ENCODE peak calls at places on chromosomes 11 and 22, in eight cellular contexts. U, Y, E, R, T, X, W and B are unnamed samples.

GRCh38 chr11:612201-612960 is 3.4 kb downstream of the IRF7 start:
- DNase-seq in U (no peak), Y (peak; percentile 76), E (no peak), R (peak; percentile 57), T (no peak), X (no peak), W (peak; percentile 22), B (no peak)

GRCh38 chr11:63537293-63538101 is 889 bp downstream of the PLAAT4 start:
- DNase-seq in U (peak; percentile 83), Y (peak; percentile 86), E (no peak), R (no peak), T (peak; percentile 92), X (no peak), W (peak; percentile 4), B (peak; percentile 79)

GRCh38 chr22:43448048-43448447 is 36.2 kb downstream of the MPPED1 start:
- DNase-seq in U (no peak), Y (no peak), E (no peak), R (no peak), T (no peak), X (no peak), W (no peak), B (no peak)

GRCh38 chr11:34387653-34388052 is 29.8 kb upstream of the ABTB2 start:
- DNase-seq in U (no peak), Y (no peak), E (no peak), R (no peak), T (no peak), X (no peak), W (no peak), B (no peak)

GRCh38 chr11:32817843-32818183 is 11.9 kb upstream of the PRRG4 start:
- DNase-seq in U (no peak), Y (no peak), E (no peak), R (no peak), T (no peak), X (no peak), W (no peak), B (no peak)

GRCh38 chr11:70314730-70315129 is 44.2 kb downstream of the PPFIA1 start:
- DNase-seq in U (no peak), Y (no peak), E (no peak), R (no peak), T (peak; percentile 18), X (no peak), W (no peak), B (no peak)

GRCh38 chr11:66541892-66542291 is 4.0 kb downstream of the ZDHHC24 start:
- DNase-seq in U (no peak), Y (no peak), E (no peak), R (no peak), T (no peak), X (no peak), W (no peak), B (no peak)

GRCh38 chr22:50673231-50674126 is 856 bp downstream of the SHANK3 start:
- DNase-seq in U (no peak), Y (no peak), E (no peak), R (no peak), T (no peak), X (no peak), W (no peak), B (no peak)

GRCh38 chr11:123301696-123302400 is 106.8 kb upstream of the CLMP start:
- DNase-seq in U (peak; percentile 30), Y (peak; percentile 63), E (peak; percentile 46), R (peak; percentile 29), T (peak; percentile 70), X (peak; percentile 93), W (peak; percentile 11), B (peak; percentile 48)

DNA sequence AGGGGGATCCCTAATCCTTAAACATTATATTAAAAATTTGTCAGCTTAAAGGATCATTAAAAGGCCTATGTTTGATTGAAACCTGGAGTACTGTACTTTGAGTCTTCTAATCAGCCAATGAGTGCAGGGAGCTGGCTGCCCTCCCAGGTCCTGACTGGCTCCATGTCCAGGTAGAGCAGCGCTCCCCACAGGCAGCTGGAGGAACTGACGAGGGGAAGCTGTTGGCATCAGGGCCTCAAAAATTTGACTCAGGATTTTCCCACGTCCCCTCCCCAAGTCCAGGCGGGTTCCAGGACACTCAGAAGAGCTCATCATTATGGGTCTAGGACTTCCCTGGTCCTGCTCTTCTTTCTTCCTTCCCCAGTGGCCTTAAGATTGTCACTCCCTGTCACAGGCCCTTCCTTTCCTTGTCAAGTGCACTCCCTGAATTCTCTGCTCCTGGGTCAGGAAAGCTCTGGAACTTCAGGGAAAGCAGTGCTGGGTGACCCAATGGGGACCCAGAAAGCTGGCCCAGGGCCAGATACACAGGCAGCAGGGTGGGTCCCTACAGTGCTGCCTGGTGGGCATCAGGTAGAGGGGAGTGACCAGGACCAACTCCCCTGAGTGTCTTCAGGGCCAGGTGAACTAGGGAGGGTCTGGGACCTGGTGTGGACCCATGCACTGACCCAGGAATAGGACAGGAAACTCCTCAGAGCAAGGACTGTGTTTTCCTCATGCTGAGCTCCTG is 65.5 kb downstream of the GGTLC2 start:
- DNase-seq in U (no peak), Y (no peak), E (no peak), R (peak; percentile 43), T (no peak), X (no peak), W (no peak), B (peak; percentile 41)
- TF ChIP-seq CTCF in U (no peak), Y (no peak), E (peak; percentile 76), R (no peak), T (no peak), X (no peak), W (peak; percentile 35), B (peak; percentile 41)

DNA sequence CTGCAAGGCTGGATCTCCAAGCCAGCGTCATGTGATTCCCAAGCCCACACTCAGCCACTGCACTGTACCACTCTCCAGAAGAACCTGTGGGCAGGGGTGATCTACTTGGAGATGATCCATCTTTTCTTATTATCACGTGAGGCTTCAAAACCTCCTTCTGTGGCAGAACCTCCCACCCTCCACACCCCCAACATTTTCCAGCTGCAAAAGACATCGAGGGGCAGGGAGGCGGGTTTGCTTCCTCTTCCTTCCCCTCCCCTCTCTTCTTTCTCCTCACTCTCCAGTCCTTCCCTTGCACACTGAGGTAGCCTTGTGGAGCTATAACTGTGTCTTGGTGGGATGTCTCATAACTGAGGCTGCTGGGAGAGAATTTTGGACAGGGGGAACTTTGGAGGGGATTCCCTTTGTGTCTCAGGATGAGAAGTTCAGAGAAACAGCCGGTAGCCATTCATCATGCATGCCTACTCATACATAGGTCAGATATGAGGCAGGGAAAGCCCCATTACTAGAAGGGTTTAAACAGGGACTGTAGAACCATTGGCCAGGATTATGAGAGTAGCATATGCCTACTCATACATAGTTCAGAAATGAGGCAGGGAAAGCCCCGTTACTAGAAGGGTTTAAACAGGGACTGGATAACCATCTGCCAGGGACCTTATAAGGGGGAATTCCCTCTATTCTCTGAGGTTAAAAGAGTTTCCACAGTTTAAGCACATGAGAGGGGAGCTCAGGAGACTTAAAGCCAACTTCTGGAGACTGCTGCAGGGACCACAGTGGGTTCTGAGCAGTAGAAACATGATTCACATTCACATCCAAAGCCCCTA is 420.7 kb upstream of the CADM1 start:
- DNase-seq in U (no peak), Y (no peak), E (no peak), R (no peak), T (no peak), X (no peak), W (peak; percentile 95), B (no peak)
- H3K4me1 ChIP-seq in U (no peaks in the 10 kb centered on the region), Y (no peaks in the 10 kb centered on the region), E (no peaks in the 10 kb centered on the region), R (no peaks in the 10 kb centered on the region), T (peaks cover 11% of the 10 kb centered on the region), X (peaks cover under 1% of the 10 kb centered on the region), W (peaks cover 4% of the 10 kb centered on the region), B (peaks cover 8% of the 10 kb centered on the region)

GRCh38 chr22:31343235-31344191 is 2.6 kb downstream of the PATZ1 start:
- DNase-seq in U (peak; percentile 89), Y (peak; percentile 93), E (peak; percentile 68), R (no peak), T (peak; percentile 97), X (peak; percentile 76), W (peak; percentile 26), B (peak; percentile 93)
- TF ChIP-seq POLR2A in U (peak; percentile 49), Y (no peak), E (peak; percentile 68), R (no peak), T (no peak), X (no peak), W (no peak), B (peak; percentile 35)

GRCh38 chr11:55357560-55358184 is 10.1 kb upstream of the OR4A15 start:
- DNase-seq in U (no peak), Y (no peak), E (no peak), R (peak; percentile 12), T (no peak), X (no peak), W (no peak), B (no peak)
- TF ChIP-seq CTCF in U (no peak), Y (no peak), E (no peak), R (no peak), T (no peak), X (no peak), W (no peak), B (no peak)

GRCh38 chr11:74935285-74935684 is 13.6 kb downstream of the XRRA1 start:
- DNase-seq in U (no peak), Y (no peak), E (no peak), R (no peak), T (no peak), X (no peak), W (no peak), B (no peak)

GRCh38 chr11:74941492-74941891 is 7.4 kb downstream of the XRRA1 start:
- DNase-seq in U (no peak), Y (no peak), E (no peak), R (no peak), T (no peak), X (no peak), W (no peak), B (no peak)

GRCh38 chr11:74936976-74937375 is 11.9 kb downstream of the XRRA1 start:
- DNase-seq in U (no peak), Y (no peak), E (no peak), R (no peak), T (no peak), X (no peak), W (no peak), B (no peak)

GRCh38 chr11:74936087-74936486 is 12.8 kb downstream of the XRRA1 start:
- DNase-seq in U (no peak), Y (no peak), E (no peak), R (no peak), T (no peak), X (no peak), W (no peak), B (no peak)

GRCh38 chr11:74937696-74938475 is 11.0 kb downstream of the XRRA1 start:
- DNase-seq in U (no peak), Y (no peak), E (no peak), R (no peak), T (no peak), X (no peak), W (peak; percentile 64), B (no peak)
- H3K4me1 ChIP-seq in U (no peaks in the 10 kb centered on the region), Y (no peaks in the 10 kb centered on the region), E (no peaks in the 10 kb centered on the region), R (no peaks in the 10 kb centered on the region), T (no peaks in the 10 kb centered on the region), X (no peaks in the 10 kb centered on the region), W (peaks cover 12% of the 10 kb centered on the region), B (no peaks in the 10 kb centered on the region)

DNA sequence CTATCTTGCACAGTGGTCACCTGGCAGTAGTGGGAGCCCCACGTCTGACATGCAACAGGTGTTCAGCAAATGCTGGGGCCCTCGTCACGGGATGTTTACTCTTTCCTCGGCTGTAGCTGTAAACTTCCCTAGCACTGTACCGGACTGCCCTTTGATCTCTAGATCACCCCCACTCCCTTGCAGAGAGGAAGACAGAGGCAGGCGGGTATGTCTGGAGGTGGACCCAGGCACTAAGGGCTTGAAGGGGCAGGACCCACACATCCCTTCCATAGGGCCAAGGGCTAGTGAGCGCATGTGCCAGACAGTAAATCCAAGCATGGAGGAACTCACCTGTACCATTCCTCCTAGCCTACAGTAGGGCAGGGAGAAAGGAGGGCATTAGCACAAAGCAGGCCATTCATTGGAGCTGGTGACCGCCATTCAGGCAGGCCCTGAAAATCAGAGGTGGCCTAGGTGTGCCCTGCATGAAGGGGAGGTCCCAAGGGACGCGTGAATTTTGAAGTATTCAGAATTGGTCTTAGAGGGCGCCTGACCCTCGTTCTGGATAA is 1.9 kb upstream of the SMTN start:
- DNase-seq in U (no peak), Y (peak; percentile 59), E (no peak), R (no peak), T (no peak), X (no peak), W (no peak), B (peak; percentile 90)
- TF ChIP-seq POLR2A in U (no peak), Y (no peak), E (no peak), R (no peak), T (no peak), X (no peak), W (no peak), B (no peak)